ENCODE peak calls at places on chromosomes 6 and 20, in seven cellular contexts. I, C, F, B, J, T and Y are unnamed samples.

GRCh38 chr6:44462335-44462734 is 74.8 kb downstream of the CDC5L start:
- DNase-seq in B (no peak), I (no peak), J (no peak), C (no peak), T (no peak), F (no peak), Y (no peak)

GRCh38 chr6:77368660-77369313 is 94.5 kb downstream of the HTR1B start:
- DNase-seq in B (peak), I (no peak), F (peak), J (no peak), C (no peak), T (peak), Y (no peak)

GRCh38 chr6:105993341-105993740 is 92.8 kb upstream of the PRDM1 start:
- DNase-seq in I (peak), J (no peak), F (no peak), B (no peak), C (no peak), T (peak), Y (no peak)

GRCh38 chr6:167441653-167442644 is 117.1 kb downstream of the TTLL2 start:
- DNase-seq in I (no peak), T (no peak), F (no peak), J (no peak), B (no peak), C (no peak), Y (no peak)

GRCh38 chr6:122730775-122731386 is 48.6 kb upstream of the FABP7 start:
- DNase-seq in F (no peak), C (no peak), T (peak), J (no peak), I (peak), B (no peak), Y (no peak)

GRCh38 chr6:84033523-84034451 is at the start of gene MRAP2:
- DNase-seq in B (peak), J (no peak), I (no peak), C (no peak), T (peak), F (peak), Y (no peak)

GRCh38 chr6:111737065-111737521 is 131.4 kb upstream of the TRAF3IP2 start:
- DNase-seq in I (peak), B (no peak), J (no peak), T (peak), C (no peak), F (no peak), Y (no peak)

GRCh38 chr6:66328181-66328580 is 621.2 kb upstream of the EYS start:
- DNase-seq in C (no peak), I (no peak), J (no peak), T (no peak), F (no peak), B (no peak), Y (no peak)

GRCh38 chr6:25130518-25130917 is 148.7 kb upstream of the CARMIL1 start:
- DNase-seq in B (no peak), I (no peak), T (no peak), C (no peak), J (no peak), F (no peak), Y (no peak)

GRCh38 chr6:89216411-89216810 is 747 bp downstream of the GABRR1 start:
- DNase-seq in I (no peak), C (no peak), F (no peak), B (no peak), T (no peak), J (no peak), Y (no peak)

GRCh38 chr6:40558102-40558501 is 29.1 kb downstream of the LRFN2 start:
- DNase-seq in J (no peak), F (no peak), I (no peak), T (no peak), B (no peak), C (no peak), Y (no peak)

GRCh38 chr20:53866787-53867740 is 203.3 kb downstream of the BCAS1 start:
- DNase-seq in J (no peak), F (no peak), I (peak), B (no peak), T (no peak), C (no peak), Y (no peak)

GRCh38 chr20:2873747-2874041 is 413 bp downstream of the PTPRA start:
- DNase-seq in B (peak), J (peak), I (peak), T (peak), F (peak), C (no peak), Y (peak)

GRCh38 chr6:47353822-47354221 is 44.1 kb upstream of the TNFRSF21 start:
- DNase-seq in C (no peak), I (no peak), T (no peak), F (no peak), B (no peak), J (no peak), Y (no peak)

GRCh38 chr20:10074513-10074912 is 39.7 kb downstream of the ANKEF1 start:
- DNase-seq in T (peak), J (no peak), F (no peak), B (no peak), C (peak), I (peak), Y (no peak)

GRCh38 chr6:118743744-118744143 is 92.4 kb upstream of the CEP85L start:
- DNase-seq in T (peak), I (no peak), J (no peak), F (no peak), C (no peak), B (no peak), Y (no peak)

GRCh38 chr6:11702796-11703130 is 75.8 kb downstream of the ADTRP start:
- DNase-seq in C (no peak), J (no peak), B (no peak), F (peak), I (no peak), T (no peak), Y (no peak)